ENCODE peak calls at places on chromosomes 5 and 9, in five cellular contexts. I, Q, R, H and U are unnamed samples.

GRCh38 chr9:36189978-36190377 is 743 bp upstream of the CLTA start:
- DNase-seq in I (no peak), Q (no peak), R (no peak), H (no peak), U (no peak)

GRCh38 chr9:121888438-121888775 is 204.7 kb downstream of the TTLL11 start:
- DNase-seq in I (no peak), Q (no peak), R (no peak), H (peak), U (no peak)

GRCh38 chr9:96130970-96131369 is 171.0 kb downstream of the HSD17B3 start:
- DNase-seq in I (no peak), Q (no peak), R (no peak), H (no peak), U (no peak)

GRCh38 chr9:85685081-85685480 is 56.7 kb downstream of the AGTPBP1 start:
- DNase-seq in I (no peak), Q (no peak), R (no peak), H (no peak), U (no peak)

GRCh38 chr5:111197523-111197922 is 26.7 kb upstream of the CAMK4 start:
- DNase-seq in I (no peak), Q (no peak), R (no peak), H (peak), U (no peak)

GRCh38 chr5:113087994-113088519 is 111.5 kb downstream of the DCP2 start:
- DNase-seq in I (no peak), Q (no peak), R (no peak), H (peak), U (no peak)

GRCh38 chr5:170597109-170597741 is 93.4 kb downstream of the KCNIP1 start:
- DNase-seq in I (peak), Q (no peak), R (no peak), H (peak), U (peak)

GRCh38 chr5:103041071-103041676 is 78.8 kb downstream of the GIN1 start:
- DNase-seq in I (no peak), Q (no peak), R (no peak), H (peak), U (peak)

GRCh38 chr5:138243794-138244193 is 30.6 kb downstream of the GFRA3 start:
- DNase-seq in I (no peak), Q (no peak), R (no peak), H (peak), U (no peak)

GRCh38 chr9:14487547-14488185 is 173.7 kb upstream of the NFIB start:
- DNase-seq in I (no peak), Q (no peak), R (no peak), H (no peak), U (no peak)

GRCh38 chr9:134165357-134166315 is 1.3 kb upstream of the RNU6ATAC start:
- DNase-seq in I (peak), Q (no peak), R (no peak), H (peak), U (no peak)

GRCh38 chr5:1103505-1104326 is 8.1 kb downstream of the SLC12A7 start:
- DNase-seq in I (no peak), Q (no peak), R (no peak), H (peak), U (no peak)

GRCh38 chr9:78811562-78812276 is 514.8 kb downstream of the PSAT1 start:
- DNase-seq in I (no peak), Q (no peak), R (no peak), H (peak), U (no peak)

GRCh38 chr5:85484982-85485574 is 1100.4 kb upstream of the EDIL3 start:
- DNase-seq in I (no peak), Q (no peak), R (no peak), H (no peak), U (no peak)

GRCh38 chr5:74013222-74013621 is 387.2 kb downstream of the ARHGEF28 start:
- DNase-seq in I (no peak), Q (no peak), R (no peak), H (no peak), U (no peak)

GRCh38 chr5:57816108-57816507 is 333.5 kb upstream of the ACTBL2 start:
- DNase-seq in I (no peak), Q (peak), R (no peak), H (peak), U (peak)

GRCh38 chr5:10374032-10374431 is 20.5 kb downstream of the MARCHF6 start:
- DNase-seq in I (no peak), Q (no peak), R (no peak), H (no peak), U (no peak)

GRCh38 chr9:764986-765385 is 76.5 kb upstream of the DMRT1 start:
- DNase-seq in I (no peak), Q (no peak), R (no peak), H (no peak), U (no peak)

GRCh38 chr5:135245521-135246499 is 153.2 kb downstream of the MACROH2A1 start:
- DNase-seq in I (no peak), Q (peak), R (no peak), H (peak), U (no peak)

GRCh38 chr9:10272830-10273229 is 340.0 kb downstream of the PTPRD start:
- DNase-seq in I (no peak), Q (no peak), R (no peak), H (no peak), U (no peak)

GRCh38 chr5:54610197-54610898 is 92.8 kb downstream of the SNX18 start:
- DNase-seq in I (peak), Q (no peak), R (peak), H (peak), U (peak)

GRCh38 chr9:121222524-121223171 is 21.0 kb upstream of the RAB14 start:
- DNase-seq in I (no peak), Q (no peak), R (no peak), H (peak), U (peak)

GRCh38 chr9:70073756-70074155 is 30.1 kb downstream of the MAMDC2 start:
- DNase-seq in I (no peak), Q (no peak), R (no peak), H (no peak), U (no peak)

GRCh38 chr9:18746631-18747030 is 272.7 kb downstream of the ADAMTSL1 start:
- DNase-seq in I (no peak), Q (no peak), R (no peak), H (no peak), U (no peak)

GRCh38 chr5:116492016-116492623 is 82.5 kb downstream of the SEMA6A start:
- DNase-seq in I (no peak), Q (peak), R (no peak), H (peak), U (peak)

GRCh38 chr9:102101723-102102122 is 363.3 kb upstream of the GRIN3A start:
- DNase-seq in I (no peak), Q (no peak), R (no peak), H (no peak), U (no peak)

GRCh38 chr9:112820886-112821285 is 69.8 kb downstream of the SLC46A2 start:
- DNase-seq in I (no peak), Q (no peak), R (no peak), H (peak), U (no peak)

GRCh38 chr9:88230612-88231011 is 92.3 kb upstream of the SPATA31C2 start:
- DNase-seq in I (no peak), Q (no peak), R (no peak), H (no peak), U (no peak)

GRCh38 chr5:3056901-3057300 is 305.4 kb upstream of the IRX2 start:
- DNase-seq in I (no peak), Q (no peak), R (no peak), H (no peak), U (no peak)